ENCODE peak calls at places on chromosomes 7 and 10, in five cellular contexts. N is left colon, A is cardiac muscle cell, J is T-helper 1 cell, P is NCI-H774. S is an unnamed sample.

GRCh38 chr7:130822642-130823041 is 88.6 kb upstream of the KLF14 start:
- DNase-seq in N (no peak), A (no peak), J (no peak), P (no peak), S (no peak)

GRCh38 chr10:98276316-98276715 is 8.3 kb upstream of the LOXL4 start:
- DNase-seq in N (no peak), A (no peak), J (no peak), P (no peak), S (no peak)

GRCh38 chr7:19001854-19002253 is 115.6 kb downstream of the TWIST1 start:
- DNase-seq in N (no peak), A (peak), J (no peak), P (no peak), S (no peak)

GRCh38 chr10:84902549-84902948 is 574.2 kb downstream of the CCSER2 start:
- DNase-seq in N (no peak), A (no peak), J (no peak), P (no peak), S (no peak)

GRCh38 chr10:132434405-132435005 is 37.5 kb downstream of the PWWP2B start:
- DNase-seq in N (peak), A (no peak), J (peak), P (no peak), S (no peak)

GRCh38 chr10:49598164-49598856 is 11.8 kb upstream of the SLC18A3 start:
- DNase-seq in N (no peak), A (no peak), J (no peak), P (no peak), S (no peak)

GRCh38 chr10:3791974-3792633 is 7.1 kb upstream of the KLF6 start:
- DNase-seq in N (no peak), A (peak), J (no peak), P (no peak), S (no peak)

GRCh38 chr7:149459540-149460433 is 1.1 kb downstream of the ZNF777 start:
- DNase-seq in N (no peak), A (peak), J (no peak), P (no peak), S (no peak)

GRCh38 chr7:70016044-70016770 is 417.9 kb downstream of the AUTS2 start:
- DNase-seq in N (no peak), A (peak), J (no peak), P (no peak), S (no peak)

GRCh38 chr10:86899128-86899527 is 58.3 kb downstream of the MMRN2 start:
- DNase-seq in N (no peak), A (no peak), J (no peak), P (no peak), S (no peak)

GRCh38 chr7:50092579-50093411 is at the start of gene ZPBP:
- DNase-seq in N (peak), A (peak), J (peak), P (peak), S (peak)

GRCh38 chr7:105011771-105012502 is 2.1 kb upstream of the KMT2E start:
- DNase-seq in N (peak), A (no peak), J (peak), P (no peak), S (no peak)

GRCh38 chr7:82729172-82730030 is 285.8 kb upstream of the CACNA2D1 start:
- DNase-seq in N (no peak), A (peak), J (no peak), P (peak), S (peak)

GRCh38 chr10:104056619-104057273 is 28.9 kb downstream of the COL17A1 start:
- DNase-seq in N (no peak), A (no peak), J (no peak), P (no peak), S (no peak)

GRCh38 chr7:47792521-47793121 is 155.6 kb downstream of the PKD1L1 start:
- DNase-seq in N (no peak), A (peak), J (no peak), P (no peak), S (no peak)